ENCODE peak calls at places on chromosomes 6 and 20, in four cellular contexts. E is brain pericyte, R is GM04504, S is upper lobe of right lung. G is an unnamed sample.

GRCh38 chr6:101986476-101986875 is 593.0 kb downstream of the GRIK2 start:
- DNase-seq in E (no peak), R (no peak), S (no peak), G (no peak)

GRCh38 chr6:83096791-83097190 is 29.3 kb downstream of the DOP1A start:
- DNase-seq in E (no peak), S (no peak), R (no peak), G (no peak)

GRCh38 chr6:119463081-119463626 is 113.6 kb upstream of the MAN1A1 start:
- DNase-seq in R (no peak), S (no peak), E (no peak), G (no peak)

GRCh38 chr6:44731485-44732095 is 344.1 kb downstream of the CDC5L start:
- DNase-seq in R (no peak), S (no peak), E (no peak), G (no peak)

GRCh38 chr20:64244281-64244805 is 11.2 kb upstream of the PCMTD2 start:
- DNase-seq in E (no peak), R (no peak), S (no peak), G (no peak)

GRCh38 chr20:64257107-64257757 is 1.7 kb downstream of the PCMTD2 start:
- DNase-seq in S (no peak), R (no peak), E (no peak), G (no peak)

GRCh38 chr6:16764188-16764950 is 3.1 kb upstream of the ATXN1 start:
- DNase-seq in E (no peak), S (no peak), R (no peak), G (no peak)

GRCh38 chr6:137846772-137847313 is 20.2 kb upstream of the TNFAIP3 start:
- DNase-seq in E (no peak), R (no peak), S (peak; percentile 79), G (peak; percentile 90)

GRCh38 chr6:29628419-29629281 is 4.3 kb downstream of the GABBR1 start:
- DNase-seq in R (no peak), S (peak; percentile 82), E (peak; percentile 29), G (peak; percentile 90)

GRCh38 chr20:48531505-48531904 is 296.3 kb downstream of the PREX1 start:
- DNase-seq in S (no peak), R (no peak), E (no peak), G (no peak)

GRCh38 chr6:128452713-128453112 is 67.7 kb downstream of the PTPRK start:
- DNase-seq in R (no peak), S (no peak), E (no peak), G (no peak)

GRCh38 chr20:39010496-39010895 is 48.4 kb downstream of the DHX35 start:
- DNase-seq in S (no peak), E (no peak), R (no peak), G (no peak)

GRCh38 chr6:36906539-36906938 is 20.8 kb downstream of the C6orf89 start:
- DNase-seq in E (no peak), R (no peak), S (peak; percentile 83), G (no peak)

G was measured in left lung.